ENCODE peak calls at places on chromosomes 3 and 15, in six cellular contexts. R is T-helper 2 cell; A is endothelial cell; I is activated T-cell treated with anti-CD3 and anti-CD28 coated beads for 1 hour; G is mammary epithelial cell; C is activated CD4-positive, CD25-positive, alpha-beta regulatory T cell treated with anti-CD3 and anti-CD28 coated beads, Interleukin-2, amount 50 U/mL, for 72 hours. B is an unnamed sample.
A peak's percentile ranks its signal among the peaks of the same experiment; 100 is the strongest.

GRCh38 chr15:90402230-90402629 is 14.2 kb downstream of the IQGAP1 start:
- DNase-seq in R (no peak), A (no peak), I (no peak), G (peak; percentile 80), C (no peak), B (no peak)

GRCh38 chr15:59436774-59437472 is 1.1 kb upstream of the FAM81A start:
- DNase-seq in R (no peak), A (no peak), I (no peak), G (no peak), C (no peak), B (no peak)

GRCh38 chr15:55669226-55669625 is 73.7 kb downstream of the PRTG start:
- DNase-seq in R (no peak), A (no peak), I (no peak), G (no peak), C (no peak), B (no peak)

GRCh38 chr3:145191543-145191942 is 969.4 kb downstream of the PLOD2 start:
- DNase-seq in R (no peak), A (no peak), I (no peak), G (peak; percentile 15), C (no peak), B (no peak)

GRCh38 chr15:67124111-67124510 is 58.7 kb downstream of the SMAD3 start:
- DNase-seq in R (no peak), A (no peak), I (no peak), G (peak; percentile 39), C (no peak), B (no peak)

GRCh38 chr15:68289057-68289456 is 11.5 kb downstream of the FEM1B start:
- DNase-seq in R (no peak), A (no peak), I (no peak), G (no peak), C (no peak), B (no peak)

GRCh38 chr3:17088017-17088416 is 203.3 kb downstream of the PLCL2 start:
- DNase-seq in R (no peak), A (no peak), I (no peak), G (no peak), C (no peak), B (no peak)

GRCh38 chr15:26011916-26012315 is 148.8 kb upstream of the ATP10A start:
- DNase-seq in R (no peak), A (no peak), I (no peak), G (no peak), C (no peak), B (no peak)

GRCh38 chr3:151875759-151876158 is 2.3 kb downstream of the SUCNR1 start:
- DNase-seq in R (no peak), A (no peak), I (no peak), G (no peak), C (no peak), B (no peak)

GRCh38 chr3:41293169-41293681 is 93.9 kb downstream of the CTNNB1 start:
- DNase-seq in R (no peak), A (no peak), I (no peak), G (no peak), C (no peak), B (no peak)

GRCh38 chr15:100761253-100761935 is 118.2 kb upstream of the ALDH1A3 start:
- DNase-seq in R (no peak), A (no peak), I (no peak), G (no peak), C (no peak), B (no peak)

GRCh38 chr15:70100495-70101331 is 3.0 kb upstream of the TLE3 start:
- DNase-seq in R (peak; percentile 60), A (peak; percentile 82), I (peak; percentile 53), G (no peak), C (peak; percentile 68), B (peak; percentile 52)

GRCh38 chr3:187334904-187335303 is 33.3 kb upstream of the RTP4 start:
- DNase-seq in R (no peak), A (no peak), I (no peak), G (no peak), C (no peak), B (no peak)

GRCh38 chr3:43379343-43379742 is 93.0 kb downstream of the SNRK start:
- DNase-seq in R (no peak), A (no peak), I (no peak), G (no peak), C (no peak), B (no peak)

GRCh38 chr15:68214838-68215234 is 9.7 kb upstream of the CALML4 start:
- DNase-seq in R (no peak), A (no peak), I (no peak), G (no peak), C (no peak), B (no peak)

GRCh38 chr3:87390318-87390717 is 113.9 kb upstream of the POU1F1 start:
- DNase-seq in R (no peak), A (no peak), I (no peak), G (no peak), C (no peak), B (no peak)

GRCh38 chr3:39272191-39272590 is 7.6 kb downstream of the CX3CR1 start:
- DNase-seq in R (no peak), A (no peak), I (no peak), G (no peak), C (no peak), B (no peak)

GRCh38 chr15:78638658-78639314 is 2.2 kb downstream of the CHRNB4 start:
- DNase-seq in R (no peak), A (peak; percentile 87), I (peak; percentile 29), G (no peak), C (no peak), B (peak; percentile 75)

GRCh38 chr3:160078533-160078932 is 89.9 kb downstream of the IL12A start:
- DNase-seq in R (no peak), A (no peak), I (no peak), G (no peak), C (no peak), B (no peak)

GRCh38 chr3:112761062-112761638 is 85.5 kb downstream of the CD200R1L start:
- DNase-seq in R (no peak), A (no peak), I (no peak), G (no peak), C (no peak), B (no peak)

GRCh38 chr3:40097507-40098117 is 211.9 kb upstream of the EIF1B start:
- DNase-seq in R (no peak), A (no peak), I (no peak), G (no peak), C (no peak), B (no peak)

GRCh38 chr3:81592101-81592500 is 169.3 kb downstream of the GBE1 start:
- DNase-seq in R (no peak), A (no peak), I (no peak), G (peak; percentile 0), C (no peak), B (no peak)

GRCh38 chr15:74314897-74315438 is 52.5 kb downstream of the CYP11A1 start:
- DNase-seq in R (no peak), A (no peak), I (no peak), G (no peak), C (no peak), B (peak; percentile 47)

GRCh38 chr15:76134537-76134936 is 74.8 kb downstream of the TMEM266 start:
- DNase-seq in R (no peak), A (no peak), I (no peak), G (no peak), C (no peak), B (no peak)

GRCh38 chr15:71800835-71801745 is 9.3 kb upstream of the NR2E3 start:
- DNase-seq in R (no peak), A (peak; percentile 68), I (no peak), G (peak; percentile 54), C (no peak), B (peak; percentile 52)

GRCh38 chr3:63824309-63824708 is 5.2 kb downstream of the C3orf49 start:
- DNase-seq in R (no peak), A (no peak), I (no peak), G (peak; percentile 96), C (no peak), B (no peak)

GRCh38 chr15:86630946-86631345 is 551.3 kb downstream of the AGBL1 start:
- DNase-seq in R (no peak), A (no peak), I (no peak), G (no peak), C (no peak), B (no peak)

GRCh38 chr3:173993299-173993698 is 595.8 kb downstream of the NLGN1 start:
- DNase-seq in R (no peak), A (no peak), I (no peak), G (peak; percentile 11), C (no peak), B (no peak)

B was measured in K562.